ENCODE peak calls at places on chromosomes 13 and 19, in ten cellular contexts. One of them, this sample, is unnamed.

GRCh38 chr13:36915106-36915505 is 4.9 kb downstream of the SMAD9 start:
- DNase-seq in anterior cingulate cortex: no peak
- DNase-seq in T-helper 9 cell: no peak
- DNase-seq in Peyer's patch: no peak
- DNase-seq in BE2C: no peak
- DNase-seq in stimulated activated CD4-positive, alpha-beta T cell treated with anti-CD3 and anti-CD28 coated beads, Interleukin-12 subunit alpha, Interleukin-12 subunit beta, amount 100 ng/mL, for 4 hours: no peak
- DNase-seq in lower leg skin: no peak
- DNase-seq in Right ventricle myocardium superior: no peak
- DNase-seq in stimulated activated CD8-positive, alpha-beta memory T cell treated with anti-CD3 and anti-CD28 coated beads, Interleukin-7, amount 100 ng/mL, for 48 hours: no peak
- DNase-seq in stromal cell of bone marrow: no peak
- DNase-seq in this sample: no peak

GRCh38 chr13:48001127-48001881 is at the start of gene SUCLA2:
- DNase-seq in anterior cingulate cortex: peak
- DNase-seq in T-helper 9 cell: peak
- DNase-seq in Peyer's patch: peak
- DNase-seq in BE2C: peak
- DNase-seq in stimulated activated CD4-positive, alpha-beta T cell treated with anti-CD3 and anti-CD28 coated beads, Interleukin-12 subunit alpha, Interleukin-12 subunit beta, amount 100 ng/mL, for 4 hours: peak
- DNase-seq in lower leg skin: peak
- DNase-seq in Right ventricle myocardium superior: peak
- DNase-seq in stimulated activated CD8-positive, alpha-beta memory T cell treated with anti-CD3 and anti-CD28 coated beads, Interleukin-7, amount 100 ng/mL, for 48 hours: peak
- DNase-seq in stromal cell of bone marrow: peak
- DNase-seq in this sample: peak

GRCh38 chr13:39892731-39893293 is 237.3 kb downstream of the COG6 start:
- DNase-seq in anterior cingulate cortex: no peak
- DNase-seq in T-helper 9 cell: no peak
- DNase-seq in Peyer's patch: peak
- DNase-seq in BE2C: no peak
- DNase-seq in stimulated activated CD4-positive, alpha-beta T cell treated with anti-CD3 and anti-CD28 coated beads, Interleukin-12 subunit alpha, Interleukin-12 subunit beta, amount 100 ng/mL, for 4 hours: peak
- DNase-seq in lower leg skin: no peak
- DNase-seq in Right ventricle myocardium superior: peak
- DNase-seq in stimulated activated CD8-positive, alpha-beta memory T cell treated with anti-CD3 and anti-CD28 coated beads, Interleukin-7, amount 100 ng/mL, for 48 hours: no peak
- DNase-seq in stromal cell of bone marrow: no peak
- DNase-seq in this sample: no peak

GRCh38 chr13:32426981-32427851 is 714 bp downstream of the N4BP2L1 start:
- DNase-seq in anterior cingulate cortex: peak
- DNase-seq in T-helper 9 cell: peak
- DNase-seq in Peyer's patch: peak
- DNase-seq in BE2C: peak
- DNase-seq in stimulated activated CD4-positive, alpha-beta T cell treated with anti-CD3 and anti-CD28 coated beads, Interleukin-12 subunit alpha, Interleukin-12 subunit beta, amount 100 ng/mL, for 4 hours: peak
- DNase-seq in lower leg skin: peak
- DNase-seq in Right ventricle myocardium superior: peak
- DNase-seq in stimulated activated CD8-positive, alpha-beta memory T cell treated with anti-CD3 and anti-CD28 coated beads, Interleukin-7, amount 100 ng/mL, for 48 hours: peak
- DNase-seq in stromal cell of bone marrow: no peak
- DNase-seq in this sample: peak

GRCh38 chr13:73607489-73608156 is 526.6 kb downstream of the KLF12 start:
- DNase-seq in anterior cingulate cortex: no peak
- DNase-seq in T-helper 9 cell: no peak
- DNase-seq in Peyer's patch: no peak
- DNase-seq in BE2C: no peak
- DNase-seq in stimulated activated CD4-positive, alpha-beta T cell treated with anti-CD3 and anti-CD28 coated beads, Interleukin-12 subunit alpha, Interleukin-12 subunit beta, amount 100 ng/mL, for 4 hours: no peak
- DNase-seq in lower leg skin: no peak
- DNase-seq in Right ventricle myocardium superior: no peak
- DNase-seq in stimulated activated CD8-positive, alpha-beta memory T cell treated with anti-CD3 and anti-CD28 coated beads, Interleukin-7, amount 100 ng/mL, for 48 hours: no peak
- DNase-seq in stromal cell of bone marrow: no peak
- DNase-seq in this sample: no peak

GRCh38 chr19:42252365-42253244 is 2.3 kb downstream of the ERF start:
- DNase-seq in anterior cingulate cortex: peak
- DNase-seq in T-helper 9 cell: no peak
- DNase-seq in Peyer's patch: no peak
- DNase-seq in BE2C: no peak
- DNase-seq in stimulated activated CD4-positive, alpha-beta T cell treated with anti-CD3 and anti-CD28 coated beads, Interleukin-12 subunit alpha, Interleukin-12 subunit beta, amount 100 ng/mL, for 4 hours: no peak
- DNase-seq in lower leg skin: peak
- DNase-seq in Right ventricle myocardium superior: no peak
- DNase-seq in stimulated activated CD8-positive, alpha-beta memory T cell treated with anti-CD3 and anti-CD28 coated beads, Interleukin-7, amount 100 ng/mL, for 48 hours: no peak
- DNase-seq in stromal cell of bone marrow: no peak
- DNase-seq in this sample: no peak

GRCh38 chr13:52353116-52353718 is 52.8 kb downstream of the THSD1 start:
- DNase-seq in anterior cingulate cortex: no peak
- DNase-seq in T-helper 9 cell: no peak
- DNase-seq in Peyer's patch: no peak
- DNase-seq in BE2C: no peak
- DNase-seq in stimulated activated CD4-positive, alpha-beta T cell treated with anti-CD3 and anti-CD28 coated beads, Interleukin-12 subunit alpha, Interleukin-12 subunit beta, amount 100 ng/mL, for 4 hours: no peak
- DNase-seq in lower leg skin: no peak
- DNase-seq in Right ventricle myocardium superior: no peak
- DNase-seq in stimulated activated CD8-positive, alpha-beta memory T cell treated with anti-CD3 and anti-CD28 coated beads, Interleukin-7, amount 100 ng/mL, for 48 hours: no peak
- DNase-seq in stromal cell of bone marrow: peak
- DNase-seq in this sample: no peak

GRCh38 chr19:18304194-18304495 is 18.7 kb downstream of the LSM4 start:
- DNase-seq in anterior cingulate cortex: no peak
- DNase-seq in T-helper 9 cell: no peak
- DNase-seq in Peyer's patch: no peak
- DNase-seq in BE2C: no peak
- DNase-seq in stimulated activated CD4-positive, alpha-beta T cell treated with anti-CD3 and anti-CD28 coated beads, Interleukin-12 subunit alpha, Interleukin-12 subunit beta, amount 100 ng/mL, for 4 hours: peak
- DNase-seq in lower leg skin: no peak
- DNase-seq in Right ventricle myocardium superior: peak
- DNase-seq in stimulated activated CD8-positive, alpha-beta memory T cell treated with anti-CD3 and anti-CD28 coated beads, Interleukin-7, amount 100 ng/mL, for 48 hours: no peak
- DNase-seq in stromal cell of bone marrow: no peak
- DNase-seq in this sample: no peak

GRCh38 chr19:46828484-46828883 is 22.2 kb downstream of the AP2S1 start:
- DNase-seq in anterior cingulate cortex: no peak
- DNase-seq in T-helper 9 cell: no peak
- DNase-seq in Peyer's patch: no peak
- DNase-seq in BE2C: no peak
- DNase-seq in stimulated activated CD4-positive, alpha-beta T cell treated with anti-CD3 and anti-CD28 coated beads, Interleukin-12 subunit alpha, Interleukin-12 subunit beta, amount 100 ng/mL, for 4 hours: peak
- DNase-seq in lower leg skin: no peak
- DNase-seq in Right ventricle myocardium superior: no peak
- DNase-seq in stimulated activated CD8-positive, alpha-beta memory T cell treated with anti-CD3 and anti-CD28 coated beads, Interleukin-7, amount 100 ng/mL, for 48 hours: peak
- DNase-seq in stromal cell of bone marrow: no peak
- DNase-seq in this sample: no peak

GRCh38 chr13:85772379-85772778 is 26.8 kb downstream of the SLITRK6 start:
- DNase-seq in anterior cingulate cortex: no peak
- DNase-seq in T-helper 9 cell: no peak
- DNase-seq in Peyer's patch: no peak
- DNase-seq in BE2C: no peak
- DNase-seq in stimulated activated CD4-positive, alpha-beta T cell treated with anti-CD3 and anti-CD28 coated beads, Interleukin-12 subunit alpha, Interleukin-12 subunit beta, amount 100 ng/mL, for 4 hours: no peak
- DNase-seq in lower leg skin: no peak
- DNase-seq in Right ventricle myocardium superior: no peak
- DNase-seq in stimulated activated CD8-positive, alpha-beta memory T cell treated with anti-CD3 and anti-CD28 coated beads, Interleukin-7, amount 100 ng/mL, for 48 hours: no peak
- DNase-seq in stromal cell of bone marrow: peak
- DNase-seq in this sample: no peak

GRCh38 chr13:77370888-77371287 is 44.0 kb upstream of the MYCBP2 start:
- DNase-seq in anterior cingulate cortex: no peak
- DNase-seq in T-helper 9 cell: no peak
- DNase-seq in Peyer's patch: no peak
- DNase-seq in BE2C: no peak
- DNase-seq in stimulated activated CD4-positive, alpha-beta T cell treated with anti-CD3 and anti-CD28 coated beads, Interleukin-12 subunit alpha, Interleukin-12 subunit beta, amount 100 ng/mL, for 4 hours: no peak
- DNase-seq in lower leg skin: no peak
- DNase-seq in Right ventricle myocardium superior: no peak
- DNase-seq in stimulated activated CD8-positive, alpha-beta memory T cell treated with anti-CD3 and anti-CD28 coated beads, Interleukin-7, amount 100 ng/mL, for 48 hours: no peak
- DNase-seq in stromal cell of bone marrow: no peak
- DNase-seq in this sample: no peak

GRCh38 chr19:45138303-45138751 is 22.5 kb downstream of the NKPD1 start:
- DNase-seq in anterior cingulate cortex: no peak
- DNase-seq in T-helper 9 cell: no peak
- DNase-seq in Peyer's patch: no peak
- DNase-seq in BE2C: no peak
- DNase-seq in stimulated activated CD4-positive, alpha-beta T cell treated with anti-CD3 and anti-CD28 coated beads, Interleukin-12 subunit alpha, Interleukin-12 subunit beta, amount 100 ng/mL, for 4 hours: no peak
- DNase-seq in lower leg skin: no peak
- DNase-seq in Right ventricle myocardium superior: no peak
- DNase-seq in stimulated activated CD8-positive, alpha-beta memory T cell treated with anti-CD3 and anti-CD28 coated beads, Interleukin-7, amount 100 ng/mL, for 48 hours: no peak
- DNase-seq in stromal cell of bone marrow: no peak
- DNase-seq in this sample: no peak

GRCh38 chr13:30148171-30148754 is 159.1 kb downstream of the KATNAL1 start:
- DNase-seq in anterior cingulate cortex: no peak
- DNase-seq in T-helper 9 cell: peak
- DNase-seq in Peyer's patch: peak
- DNase-seq in BE2C: no peak
- DNase-seq in stimulated activated CD4-positive, alpha-beta T cell treated with anti-CD3 and anti-CD28 coated beads, Interleukin-12 subunit alpha, Interleukin-12 subunit beta, amount 100 ng/mL, for 4 hours: no peak
- DNase-seq in lower leg skin: no peak
- DNase-seq in Right ventricle myocardium superior: no peak
- DNase-seq in stimulated activated CD8-positive, alpha-beta memory T cell treated with anti-CD3 and anti-CD28 coated beads, Interleukin-7, amount 100 ng/mL, for 48 hours: no peak
- DNase-seq in stromal cell of bone marrow: no peak
- DNase-seq in this sample: no peak

GRCh38 chr19:4406626-4407025 is 4.2 kb downstream of the CHAF1A start:
- DNase-seq in anterior cingulate cortex: no peak
- DNase-seq in T-helper 9 cell: no peak
- DNase-seq in Peyer's patch: no peak
- DNase-seq in BE2C: no peak
- DNase-seq in stimulated activated CD4-positive, alpha-beta T cell treated with anti-CD3 and anti-CD28 coated beads, Interleukin-12 subunit alpha, Interleukin-12 subunit beta, amount 100 ng/mL, for 4 hours: no peak
- DNase-seq in lower leg skin: no peak
- DNase-seq in Right ventricle myocardium superior: no peak
- DNase-seq in stimulated activated CD8-positive, alpha-beta memory T cell treated with anti-CD3 and anti-CD28 coated beads, Interleukin-7, amount 100 ng/mL, for 48 hours: no peak
- DNase-seq in stromal cell of bone marrow: no peak
- DNase-seq in this sample: no peak

GRCh38 chr19:29329460-29330134 is 116.6 kb upstream of the UQCRFS1 start:
- DNase-seq in anterior cingulate cortex: no peak
- DNase-seq in T-helper 9 cell: no peak
- DNase-seq in Peyer's patch: no peak
- DNase-seq in BE2C: no peak
- DNase-seq in stimulated activated CD4-positive, alpha-beta T cell treated with anti-CD3 and anti-CD28 coated beads, Interleukin-12 subunit alpha, Interleukin-12 subunit beta, amount 100 ng/mL, for 4 hours: no peak
- DNase-seq in lower leg skin: no peak
- DNase-seq in Right ventricle myocardium superior: no peak
- DNase-seq in stimulated activated CD8-positive, alpha-beta memory T cell treated with anti-CD3 and anti-CD28 coated beads, Interleukin-7, amount 100 ng/mL, for 48 hours: no peak
- DNase-seq in stromal cell of bone marrow: no peak
- DNase-seq in this sample: no peak

GRCh38 chr19:38057954-38058690 is 151.1 kb downstream of the SIPA1L3 start:
- DNase-seq in anterior cingulate cortex: no peak
- DNase-seq in T-helper 9 cell: no peak
- DNase-seq in Peyer's patch: no peak
- DNase-seq in BE2C: peak
- DNase-seq in stimulated activated CD4-positive, alpha-beta T cell treated with anti-CD3 and anti-CD28 coated beads, Interleukin-12 subunit alpha, Interleukin-12 subunit beta, amount 100 ng/mL, for 4 hours: no peak
- DNase-seq in lower leg skin: no peak
- DNase-seq in Right ventricle myocardium superior: no peak
- DNase-seq in stimulated activated CD8-positive, alpha-beta memory T cell treated with anti-CD3 and anti-CD28 coated beads, Interleukin-7, amount 100 ng/mL, for 48 hours: no peak
- DNase-seq in stromal cell of bone marrow: no peak
- DNase-seq in this sample: no peak

GRCh38 chr19:47305309-47305751 is 4.3 kb upstream of the C5AR1 start:
- DNase-seq in anterior cingulate cortex: no peak
- DNase-seq in T-helper 9 cell: peak
- DNase-seq in Peyer's patch: peak
- DNase-seq in BE2C: peak
- DNase-seq in stimulated activated CD4-positive, alpha-beta T cell treated with anti-CD3 and anti-CD28 coated beads, Interleukin-12 subunit alpha, Interleukin-12 subunit beta, amount 100 ng/mL, for 4 hours: peak
- DNase-seq in lower leg skin: peak
- DNase-seq in Right ventricle myocardium superior: peak
- DNase-seq in stimulated activated CD8-positive, alpha-beta memory T cell treated with anti-CD3 and anti-CD28 coated beads, Interleukin-7, amount 100 ng/mL, for 48 hours: no peak
- DNase-seq in stromal cell of bone marrow: peak
- DNase-seq in this sample: peak

GRCh38 chr19:46618670-46619231 is 6.1 kb downstream of the PTGIR start:
- DNase-seq in anterior cingulate cortex: no peak
- DNase-seq in T-helper 9 cell: no peak
- DNase-seq in Peyer's patch: peak
- DNase-seq in BE2C: no peak
- DNase-seq in stimulated activated CD4-positive, alpha-beta T cell treated with anti-CD3 and anti-CD28 coated beads, Interleukin-12 subunit alpha, Interleukin-12 subunit beta, amount 100 ng/mL, for 4 hours: no peak
- DNase-seq in lower leg skin: no peak
- DNase-seq in Right ventricle myocardium superior: no peak
- DNase-seq in stimulated activated CD8-positive, alpha-beta memory T cell treated with anti-CD3 and anti-CD28 coated beads, Interleukin-7, amount 100 ng/mL, for 48 hours: no peak
- DNase-seq in stromal cell of bone marrow: no peak
- DNase-seq in this sample: no peak

GRCh38 chr19:18660051-18660910 is 23.2 kb upstream of the CRTC1 start:
- DNase-seq in anterior cingulate cortex: no peak
- DNase-seq in T-helper 9 cell: no peak
- DNase-seq in Peyer's patch: no peak
- DNase-seq in BE2C: no peak
- DNase-seq in stimulated activated CD4-positive, alpha-beta T cell treated with anti-CD3 and anti-CD28 coated beads, Interleukin-12 subunit alpha, Interleukin-12 subunit beta, amount 100 ng/mL, for 4 hours: no peak
- DNase-seq in lower leg skin: no peak
- DNase-seq in Right ventricle myocardium superior: peak
- DNase-seq in stimulated activated CD8-positive, alpha-beta memory T cell treated with anti-CD3 and anti-CD28 coated beads, Interleukin-7, amount 100 ng/mL, for 48 hours: no peak
- DNase-seq in stromal cell of bone marrow: peak
- DNase-seq in this sample: peak